ENCODE peak calls at places on chromosomes 3 and 15, in six cellular contexts. X is DMS79 treated with DMSO at 0.1 percent for 48 hours; E is stimulated activated CD8-positive, alpha-beta memory T cell treated with anti-CD3 and anti-CD28 coated beads, Interleukin-7, amount 100 ng/mL, for 24 hours; Z is T follicular helper cell; J is naive thymus-derived CD8-positive, alpha-beta T cell; W is Jurkat, Clone E6-1. G is an unnamed sample.

GRCh38 chr3:23834082-23834870 is 28.5 kb downstream of the UBE2E1 start:
- DNase-seq in J (no peak), E (no peak), X (no peak), Z (no peak), W (no peak), G (no peak)

GRCh38 chr3:151538706-151539403 is 78.0 kb upstream of the IGSF10 start:
- DNase-seq in Z (no peak), W (no peak), X (no peak), E (no peak), J (no peak), G (no peak)

GRCh38 chr3:15108869-15109268 is 9.9 kb upstream of the RBSN start:
- DNase-seq in J (no peak), E (no peak), Z (no peak), W (no peak), X (no peak), G (no peak)

GRCh38 chr15:74758736-74759135 is 10.1 kb downstream of the CYP1A2 start:
- DNase-seq in E (no peak), J (no peak), Z (no peak), X (no peak), W (no peak), G (no peak)

GRCh38 chr15:69855601-69856000 is 242.1 kb downstream of the TLE3 start:
- DNase-seq in W (no peak), Z (no peak), E (no peak), X (no peak), J (no peak), G (no peak)

GRCh38 chr3:115341208-115341607 is 194.1 kb upstream of the ZBTB20 start:
- DNase-seq in Z (no peak), J (no peak), W (no peak), E (no peak), X (no peak), G (no peak)

GRCh38 chr15:85834651-85835050 is 39.9 kb upstream of the KLHL25 start:
- DNase-seq in J (no peak), W (no peak), X (no peak), Z (no peak), E (no peak), G (no peak)

GRCh38 chr3:100882571-100882981 is 110.6 kb downstream of the ABI3BP start:
- DNase-seq in Z (no peak), X (no peak), E (no peak), W (no peak), J (no peak), G (no peak)

GRCh38 chr3:112007641-112008040 is 8.9 kb downstream of the TAGLN3 start:
- DNase-seq in W (no peak), X (no peak), J (no peak), Z (no peak), E (no peak), G (no peak)

GRCh38 chr3:187291001-187291511 is 481 bp downstream of the MASP1 start:
- DNase-seq in Z (no peak), W (no peak), E (no peak), X (no peak), J (no peak), G (no peak)

GRCh38 chr15:94387854-94388441 is 156.6 kb downstream of the MCTP2 start:
- DNase-seq in E (no peak), Z (no peak), X (no peak), W (peak; percentile 4), J (no peak), G (no peak)

GRCh38 chr3:169813757-169814517 is 1.2 kb upstream of the LRRC34 start:
- DNase-seq in E (peak; percentile 34), J (peak; percentile 82), W (peak; percentile 89), X (peak; percentile 84), Z (peak; percentile 62), G (peak; percentile 71)

GRCh38 chr3:69855436-69856162 is 116.3 kb downstream of the MITF start:
- DNase-seq in E (no peak), W (peak; percentile 2), X (no peak), J (no peak), Z (no peak), G (no peak)

GRCh38 chr15:32670624-32671022 is 29.1 kb downstream of the SCG5 start:
- DNase-seq in Z (no peak), W (no peak), E (no peak), X (no peak), J (no peak), G (no peak)

GRCh38 chr15:27681038-27681437 is 418.1 kb downstream of the OCA2 start:
- DNase-seq in X (no peak), Z (no peak), W (no peak), E (no peak), J (no peak), G (no peak)

GRCh38 chr3:172198428-172198827 is 159.1 kb downstream of the FNDC3B start:
- DNase-seq in Z (no peak), W (no peak), E (no peak), J (no peak), X (no peak), G (no peak)

GRCh38 chr3:171480526-171480925 is 20.3 kb upstream of the TNIK start:
- DNase-seq in E (no peak), Z (no peak), X (no peak), J (peak; percentile 25), W (no peak), G (no peak)

GRCh38 chr15:85527907-85528306 is 147.5 kb downstream of the AKAP13 start:
- DNase-seq in E (no peak), W (no peak), X (no peak), J (no peak), Z (no peak), G (no peak)

GRCh38 chr15:27847775-27848710 is 251.1 kb downstream of the OCA2 start:
- DNase-seq in Z (no peak), J (no peak), E (no peak), X (no peak), W (no peak), G (no peak)

GRCh38 chr3:169811606-169812123 is 1.0 kb upstream of the LRRIQ4 start:
- DNase-seq in X (peak; percentile 86), Z (no peak), E (no peak), W (peak; percentile 41), J (peak; percentile 26), G (no peak)

GRCh38 chr3:147963711-147964110 is 554.5 kb downstream of the ZIC1 start:
- DNase-seq in W (no peak), Z (no peak), X (no peak), E (no peak), J (no peak), G (no peak)

GRCh38 chr3:119297169-119297568 is 3.0 kb downstream of the ARHGAP31 start:
- DNase-seq in Z (no peak), J (no peak), X (no peak), W (no peak), E (no peak), G (no peak)

GRCh38 chr3:136078421-136079364 is 113.2 kb downstream of the PPP2R3A start:
- DNase-seq in J (peak; percentile 38), E (no peak), X (peak; percentile 24), Z (no peak), W (peak; percentile 31), G (no peak)

GRCh38 chr15:73740152-73741048 is 12.8 kb downstream of the INSYN1 start:
- DNase-seq in E (no peak), Z (no peak), W (no peak), J (no peak), X (no peak), G (no peak)

GRCh38 chr15:88932271-88932874 is 19.2 kb upstream of the MFGE8 start:
- DNase-seq in W (no peak), E (no peak), X (no peak), Z (no peak), J (no peak), G (no peak)

GRCh38 chr15:60079210-60079609 is 75.1 kb downstream of the FOXB1 start:
- DNase-seq in W (peak; percentile 70), J (no peak), E (no peak), X (no peak), Z (no peak), G (no peak)

GRCh38 chr3:46027021-46027705 is at the start of gene XCR1:
- DNase-seq in E (no peak), Z (no peak), X (no peak), J (no peak), W (no peak), G (no peak)

GRCh38 chr3:69231929-69232437 is 109.6 kb upstream of the LMOD3 start:
- DNase-seq in J (no peak), E (no peak), Z (no peak), X (no peak), W (no peak), G (no peak)

GRCh38 chr15:89543389-89543788 is 31.9 kb upstream of the TICRR start:
- DNase-seq in E (no peak), J (no peak), Z (no peak), W (no peak), X (no peak), G (no peak)

GRCh38 chr3:169091196-169091595 is 572.3 kb downstream of the MECOM start:
- DNase-seq in J (no peak), W (no peak), E (no peak), Z (no peak), X (no peak), G (no peak)

GRCh38 chr3:97872209-97873042 is 50.6 kb downstream of the CRYBG3 start:
- DNase-seq in J (no peak), X (no peak), W (no peak), Z (no peak), E (no peak), G (peak; percentile 1)

G was measured in effector memory CD8-positive, alpha-beta T cell.